ENCODE peak calls at places on chromosome 19, in seven cellular contexts. X, A, N, O, P, M and E are unnamed samples. For H3K4me1, the result is how much of the 10 kb centered on the place peaks cover.

GRCh38 chr19:7789447-7789846 is 26.4 kb downstream of the CLEC4M start:
- DNase-seq in X (no peak), P (no peak), N (no peak), A (no peak), O (no peak), M (no peak), E (no peak)

GRCh38 chr19:5054551-5055456 is 85.9 kb downstream of the KDM4B start:
- DNase-seq in M (no peak), A (no peak), P (peak), O (no peak), N (no peak), X (no peak), E (no peak)

GRCh38 chr19:49593233-49594113 is 2.5 kb downstream of the PRR12 start:
- DNase-seq in X (peak), M (peak), P (peak), A (peak), O (peak), N (peak), E (peak)

GRCh38 chr19:28140201-28140600 is 1072.8 kb downstream of the UQCRFS1 start:
- DNase-seq in X (no peak), A (no peak), O (no peak), M (no peak), P (no peak), N (no peak), E (no peak)

GRCh38 chr19:14004619-14005380 is 1.3 kb downstream of the RFX1 start:
- DNase-seq in O (no peak), A (no peak), P (peak), N (peak), X (peak), M (no peak), E (peak)

GRCh38 chr19:35766571-35767104 is 8.7 kb downstream of the PROSER3 start:
- DNase-seq in O (no peak), P (no peak), N (no peak), M (no peak), X (peak), A (no peak), E (no peak)

GRCh38 chr19:56142087-56142787 is 1.1 kb downstream of the ZNF444 start:
- DNase-seq in O (no peak), N (no peak), P (no peak), M (no peak), A (no peak), X (no peak), E (peak)

GRCh38 chr19:39166571-39167391 is 30.0 kb upstream of the NCCRP1 start:
- DNase-seq in N (no peak), M (peak), O (no peak), X (peak), P (peak), A (no peak), E (peak)

GRCh38 chr19:5339950-5340636 is 519 bp downstream of the PTPRS start:
- DNase-seq in N (no peak), M (peak), O (peak), A (no peak), P (peak), X (no peak), E (no peak)

GRCh38 chr19:56748443-56748842 is 76.9 kb upstream of the ZNF835 start:
- DNase-seq in A (no peak), P (no peak), M (no peak), X (no peak), O (no peak), N (no peak), E (no peak)

GRCh38 chr19:48400018-48400742 is 6.7 kb downstream of the GRIN2D start:
- DNase-seq in N (peak), O (peak), A (peak), P (peak), X (no peak), M (peak), E (no peak)

GRCh38 chr19:47790398-47790814 is 11.9 kb downstream of the SELENOW start:
- DNase-seq in X (peak), M (peak), P (peak), A (peak), O (peak), N (peak), E (peak)

GRCh38 chr19:15421726-15422260 is 3.0 kb upstream of the AKAP8L start:
- DNase-seq in M (no peak), N (no peak), A (no peak), O (no peak), P (peak), X (peak), E (peak)

GRCh38 chr19:23507441-23507840 is 112.2 kb upstream of the ZNF91 start:
- DNase-seq in M (no peak), P (no peak), X (no peak), N (no peak), A (no peak), O (no peak), E (no peak)

GRCh38 chr19:33143897-33144405 is 12.0 kb downstream of the WDR88 start:
- DNase-seq in A (peak), X (peak), O (peak), N (peak), P (peak), M (peak), E (peak)

GRCh38 chr19:51572908-51573307 is 1.8 kb downstream of the ZNF175 start:
- DNase-seq in A (no peak), X (no peak), O (no peak), P (no peak), M (no peak), N (no peak), E (no peak)

GRCh38 chr19:7874857-7875393 is 735 bp upstream of the PRR36 start:
- DNase-seq in X (no peak), M (no peak), N (no peak), O (no peak), A (no peak), P (no peak), E (no peak)

GRCh38 chr19:13031917-13032623 is 36.8 kb downstream of the NFIX start:
- DNase-seq in P (peak), M (no peak), N (no peak), X (no peak), O (no peak), A (peak), E (no peak)

GRCh38 chr19:29804493-29804892 is 7.3 kb upstream of the CCNE1 start:
- DNase-seq in X (no peak), N (no peak), A (no peak), P (no peak), O (no peak), M (no peak), E (no peak)

GRCh38 chr19:40501599-40501998 is 34.8 kb downstream of the SPTBN4 start:
- DNase-seq in A (no peak), X (no peak), M (no peak), O (no peak), P (no peak), N (no peak), E (no peak)

GRCh38 chr19:21023901-21024300 is 3.4 kb downstream of the ZNF430 start:
- DNase-seq in O (no peak), P (no peak), N (no peak), A (no peak), X (no peak), M (no peak), E (no peak)

GRCh38 chr19:47512183-47512947 is 2.5 kb downstream of the NAPA start:
- DNase-seq in A (peak), M (no peak), X (no peak), N (no peak), O (no peak), P (no peak), E (peak)

GRCh38 chr19:54949412-54949811 is 2.1 kb upstream of the NLRP7 start:
- DNase-seq in X (no peak), O (no peak), A (no peak), N (no peak), P (no peak), M (no peak), E (no peak)

GRCh38 chr19:45153339-45154063 is 7.3 kb downstream of the NKPD1 start:
- DNase-seq in M (peak), O (no peak), X (no peak), N (no peak), P (peak), A (no peak), E (no peak)

GRCh38 chr19:45800009-45800553 is 7.4 kb upstream of the DMWD start:
- DNase-seq in N (no peak), X (no peak), O (no peak), P (peak), M (no peak), A (no peak), E (no peak)

GRCh38 chr19:32255566-32256295 is 89.7 kb upstream of the ZNF507 start:
- DNase-seq in A (no peak), N (no peak), O (no peak), P (no peak), X (no peak), M (no peak), E (no peak)

GRCh38 chr19:14112051-14112808 is 5.3 kb downstream of the PRKACA start:
- DNase-seq in N (no peak), A (no peak), X (no peak), M (no peak), P (peak), O (no peak), E (no peak)

GRCh38 chr19:12792048-12792852 is 964 bp downstream of the JUNB start:
- DNase-seq in M (peak), N (peak), X (peak), O (no peak), A (peak), P (peak), E (peak)

GRCh38 chr19:23304238-23304637 is 54.0 kb upstream of the ZNF724 start:
- DNase-seq in A (no peak), P (no peak), X (no peak), M (no peak), N (no peak), O (no peak), E (no peak)

GRCh38 chr19:39532233-39533002 is at the start of gene EID2B:
- DNase-seq in A (peak), X (peak), M (peak), P (peak), N (peak), O (peak), E (peak)

GRCh38 chr19:56732974-56733373 is 61.4 kb upstream of the ZNF835 start:
- DNase-seq in X (no peak), A (no peak), O (no peak), P (no peak), M (no peak), N (no peak), E (no peak)

GRCh38 chr19:53504903-53505302 is 33.0 kb upstream of the ZNF331 start:
- DNase-seq in O (no peak), P (no peak), M (no peak), X (no peak), N (no peak), A (no peak), E (no peak)
- H3K4me3 ChIP-seq in O (no peak), P (no peak), M (no peak), X (no peak), N (no peak), A (no peak), E (no peak)

GRCh38 chr19:1245468-1245867 is 2.9 kb upstream of the MIDN start:
- DNase-seq in X (no peak), O (no peak), A (no peak), N (no peak), P (peak), M (no peak), E (no peak)
- H3K4me1 ChIP-seq in X (half or more), O (half or more), A (half or more), N (half or more), P (under half), M (under half), E (under half)

GRCh38 chr19:41941410-41942202 is 13.4 kb upstream of the ERFL start:
- DNase-seq in O (no peak), P (no peak), N (no peak), A (no peak), M (no peak), X (no peak), E (no peak)
- H3K27ac ChIP-seq in O (no peak), P (no peak), N (no peak), A (no peak), M (no peak), X (no peak), E (no peak)

GRCh38 chr19:6458695-6459355 is 767 bp downstream of the SLC25A23 start:
- DNase-seq in O (no peak), A (no peak), M (no peak), X (peak), P (no peak), N (peak), E (no peak)

GRCh38 chr19:6457958-6458694 is 1.5 kb downstream of the SLC25A23 start:
- DNase-seq in O (no peak), A (no peak), X (no peak), P (no peak), N (no peak), M (no peak), E (no peak)

GRCh38 chr19:6460099-6460884 is 700 bp upstream of the SLC25A23 start:
- DNase-seq in N (peak), X (peak), M (peak), P (peak), A (peak), O (peak), E (peak)

GRCh38 chr19:6455924-6456323 is 3.7 kb downstream of the SLC25A23 start:
- DNase-seq in X (no peak), N (no peak), O (no peak), P (no peak), M (no peak), A (no peak), E (no peak)

GRCh38 chr19:6459356-6460098 is at the start of gene SLC25A23:
- DNase-seq in N (peak), P (peak), X (peak), A (no peak), M (peak), O (peak), E (peak)
- H3K4me3 ChIP-seq in N (peak), P (peak), X (peak), A (peak), M (peak), O (peak), E (peak)

GRCh38 chr19:10419646-10420443 is 493 bp upstream of the PDE4A start:
- DNase-seq in X (no peak), O (peak), A (peak), M (peak), P (no peak), N (no peak), E (no peak)
- H3K4me1 ChIP-seq in X (half or more), O (under half), A (half or more), M (under half), P (under half), N (half or more), E (under half)

DNA sequence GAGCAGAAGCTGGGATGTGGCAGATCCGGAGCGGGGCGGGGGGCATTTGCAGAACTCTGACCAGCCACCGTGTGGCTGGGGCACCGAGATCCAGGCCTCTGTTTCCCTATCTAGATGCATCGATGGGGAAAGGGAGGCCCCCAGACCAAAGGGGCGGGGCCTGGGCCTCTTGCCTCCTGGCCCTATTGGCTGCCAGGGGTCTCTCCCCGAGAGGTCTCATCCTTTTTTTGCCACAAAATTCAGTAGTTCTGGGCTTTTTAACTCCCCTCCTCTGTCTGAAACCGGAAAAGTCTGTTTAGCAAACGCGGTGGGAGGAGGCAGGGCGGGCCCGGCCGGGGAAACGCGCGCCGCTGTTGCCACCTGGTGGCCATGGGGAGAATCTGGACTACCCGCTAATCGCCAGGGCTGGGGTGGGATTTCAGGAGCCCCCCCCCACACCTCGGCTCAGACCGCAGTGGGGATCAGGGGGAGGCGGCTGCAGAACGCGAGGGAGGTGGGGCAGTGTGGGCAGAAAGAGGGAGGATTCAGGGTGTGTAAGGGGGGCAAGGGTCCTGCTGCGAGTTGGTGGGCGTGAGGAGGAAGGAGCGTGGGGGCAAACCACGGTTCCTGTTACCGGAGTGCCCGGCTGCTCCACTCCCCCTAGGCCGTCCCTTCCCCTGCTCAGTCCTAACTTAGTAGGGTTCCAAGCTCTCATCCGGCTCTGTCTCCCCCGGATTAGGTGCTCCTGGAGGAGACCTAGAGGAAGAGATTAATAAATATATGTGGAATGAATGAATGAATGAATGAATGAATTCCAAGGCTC is 28.3 kb downstream of the IL12RB1 start:
- DNase-seq in M (peak), A (peak), X (peak), N (peak), O (peak), P (peak), E (peak)
- H3K27ac ChIP-seq in M (no peak), A (peak), X (peak), N (peak), O (peak), P (peak), E (peak)